ENCODE peak calls at places on chromosomes 11 and 22, in six cellular contexts. S is Caki2; O is memory B cell; D is activated CD4-positive, alpha-beta T cell treated with anti-CD3 and anti-CD28 coated beads for 36 hours; P is RCC 7860; T is GM12891. X is an unnamed sample.

GRCh38 chr11:40401132-40401853 is 1058.2 kb downstream of the LRRC4C start:
- DNase-seq in S (no peak), O (no peak), D (no peak), P (no peak), T (no peak), X (no peak)

GRCh38 chr11:110130642-110131238 is 37.5 kb downstream of the ZC3H12C start:
- DNase-seq in S (no peak), O (no peak), D (no peak), P (no peak), T (no peak), X (no peak)

GRCh38 chr22:47155131-47155885 is 392.9 kb downstream of the TBC1D22A start:
- DNase-seq in S (no peak), O (no peak), D (no peak), P (no peak), T (no peak), X (no peak)

GRCh38 chr22:35601743-35602633 is 15.1 kb downstream of the MB start:
- DNase-seq in S (peak), O (no peak), D (peak), P (peak), T (no peak), X (no peak)

GRCh38 chr11:334264-335033 is 13.8 kb upstream of the IFITM3 start:
- DNase-seq in S (no peak), O (no peak), D (no peak), P (no peak), T (no peak), X (peak)

GRCh38 chr22:46830841-46831240 is 68.4 kb downstream of the TBC1D22A start:
- DNase-seq in S (no peak), O (no peak), D (no peak), P (peak), T (no peak), X (no peak)

GRCh38 chr22:40808018-40808841 is 10.9 kb downstream of the SLC25A17 start:
- DNase-seq in S (no peak), O (no peak), D (no peak), P (no peak), T (no peak), X (no peak)

GRCh38 chr11:120013325-120014250 is 124.3 kb downstream of the TRIM29 start:
- DNase-seq in S (peak), O (no peak), D (peak), P (no peak), T (peak), X (no peak)

GRCh38 chr22:46031965-46032851 is 55.2 kb upstream of the WNT7B start:
- DNase-seq in S (no peak), O (no peak), D (peak), P (no peak), T (no peak), X (peak)

GRCh38 chr11:2096001-2096918 is 42.9 kb downstream of the IGF2 start:
- DNase-seq in S (no peak), O (no peak), D (no peak), P (no peak), T (no peak), X (peak)

GRCh38 chr11:112396092-112396491 is 135.4 kb upstream of the PLET1 start:
- DNase-seq in S (no peak), O (no peak), D (no peak), P (no peak), T (no peak), X (no peak)

GRCh38 chr11:76616676-76617552 is 53.6 kb downstream of the LRRC32 start:
- DNase-seq in S (no peak), O (no peak), D (no peak), P (no peak), T (no peak), X (peak)

GRCh38 chr11:13094930-13095687 is 86.0 kb downstream of the RASSF10 start:
- DNase-seq in S (no peak), O (no peak), D (no peak), P (no peak), T (no peak), X (no peak)